ENCODE peak calls at places on chromosomes 2 and 18, in eight cellular contexts. One of them, this sample, is unnamed.

GRCh38 chr2:101476605-101477208 is 1.8 kb upstream of the RFX8 start:
- DNase-seq in CD4-positive, alpha-beta T cell: no peak
- DNase-seq in posterior cingulate gyrus: no peak
- DNase-seq in cerebellum: no peak
- DNase-seq in type B pancreatic cell: no peak
- DNase-seq in psoas muscle: no peak
- DNase-seq in NCI-H774: no peak
- DNase-seq in stimulated activated CD4-positive, alpha-beta T cell treated with anti-CD3 and anti-CD28 coated beads, Interleukin-2, amount 100 ng/mL, for 24 hours: no peak
- DNase-seq in this sample: no peak

GRCh38 chr2:73142937-73143336 is 30.2 kb upstream of the RAB11FIP5 start:
- DNase-seq in CD4-positive, alpha-beta T cell: no peak
- DNase-seq in posterior cingulate gyrus: no peak
- DNase-seq in cerebellum: no peak
- DNase-seq in type B pancreatic cell: no peak
- DNase-seq in psoas muscle: no peak
- DNase-seq in NCI-H774: no peak
- DNase-seq in stimulated activated CD4-positive, alpha-beta T cell treated with anti-CD3 and anti-CD28 coated beads, Interleukin-2, amount 100 ng/mL, for 24 hours: no peak
- DNase-seq in this sample: no peak

GRCh38 chr2:215705771-215706261 is 269.9 kb upstream of the FN1 start:
- DNase-seq in CD4-positive, alpha-beta T cell: no peak
- DNase-seq in posterior cingulate gyrus: no peak
- DNase-seq in cerebellum: no peak
- DNase-seq in type B pancreatic cell: no peak
- DNase-seq in psoas muscle: no peak
- DNase-seq in NCI-H774: no peak
- DNase-seq in stimulated activated CD4-positive, alpha-beta T cell treated with anti-CD3 and anti-CD28 coated beads, Interleukin-2, amount 100 ng/mL, for 24 hours: no peak
- DNase-seq in this sample: peak; percentile 39

GRCh38 chr18:54805571-54806334 is 22.5 kb upstream of the RAB27B start:
- DNase-seq in CD4-positive, alpha-beta T cell: no peak
- DNase-seq in posterior cingulate gyrus: no peak
- DNase-seq in cerebellum: no peak
- DNase-seq in type B pancreatic cell: no peak
- DNase-seq in psoas muscle: no peak
- DNase-seq in NCI-H774: no peak
- DNase-seq in stimulated activated CD4-positive, alpha-beta T cell treated with anti-CD3 and anti-CD28 coated beads, Interleukin-2, amount 100 ng/mL, for 24 hours: no peak
- DNase-seq in this sample: no peak

GRCh38 chr2:102366406-102367112 is 11.0 kb downstream of the IL18R1 start:
- DNase-seq in CD4-positive, alpha-beta T cell: no peak
- DNase-seq in posterior cingulate gyrus: no peak
- DNase-seq in cerebellum: no peak
- DNase-seq in type B pancreatic cell: no peak
- DNase-seq in psoas muscle: no peak
- DNase-seq in NCI-H774: no peak
- DNase-seq in stimulated activated CD4-positive, alpha-beta T cell treated with anti-CD3 and anti-CD28 coated beads, Interleukin-2, amount 100 ng/mL, for 24 hours: no peak
- DNase-seq in this sample: no peak

GRCh38 chr2:234814366-234814765 is 137.5 kb upstream of the SH3BP4 start:
- DNase-seq in CD4-positive, alpha-beta T cell: no peak
- DNase-seq in posterior cingulate gyrus: no peak
- DNase-seq in cerebellum: no peak
- DNase-seq in type B pancreatic cell: no peak
- DNase-seq in psoas muscle: no peak
- DNase-seq in NCI-H774: peak; percentile 53
- DNase-seq in stimulated activated CD4-positive, alpha-beta T cell treated with anti-CD3 and anti-CD28 coated beads, Interleukin-2, amount 100 ng/mL, for 24 hours: no peak
- DNase-seq in this sample: no peak

GRCh38 chr2:73938761-73939352 is 12.2 kb downstream of the DGUOK start:
- DNase-seq in CD4-positive, alpha-beta T cell: no peak
- DNase-seq in posterior cingulate gyrus: no peak
- DNase-seq in cerebellum: no peak
- DNase-seq in type B pancreatic cell: no peak
- DNase-seq in psoas muscle: no peak
- DNase-seq in NCI-H774: no peak
- DNase-seq in stimulated activated CD4-positive, alpha-beta T cell treated with anti-CD3 and anti-CD28 coated beads, Interleukin-2, amount 100 ng/mL, for 24 hours: no peak
- DNase-seq in this sample: no peak

GRCh38 chr2:196113061-196113974 is 44.7 kb upstream of the DNAH7 start:
- DNase-seq in CD4-positive, alpha-beta T cell: no peak
- DNase-seq in posterior cingulate gyrus: no peak
- DNase-seq in cerebellum: no peak
- DNase-seq in type B pancreatic cell: no peak
- DNase-seq in psoas muscle: no peak
- DNase-seq in NCI-H774: no peak
- DNase-seq in stimulated activated CD4-positive, alpha-beta T cell treated with anti-CD3 and anti-CD28 coated beads, Interleukin-2, amount 100 ng/mL, for 24 hours: no peak
- DNase-seq in this sample: no peak

GRCh38 chr2:239429473-239430350 is 28.9 kb upstream of the HDAC4 start:
- DNase-seq in CD4-positive, alpha-beta T cell: no peak
- DNase-seq in posterior cingulate gyrus: no peak
- DNase-seq in cerebellum: no peak
- DNase-seq in type B pancreatic cell: no peak
- DNase-seq in psoas muscle: no peak
- DNase-seq in NCI-H774: peak; percentile 55
- DNase-seq in stimulated activated CD4-positive, alpha-beta T cell treated with anti-CD3 and anti-CD28 coated beads, Interleukin-2, amount 100 ng/mL, for 24 hours: no peak
- DNase-seq in this sample: no peak

GRCh38 chr2:44479127-44479887 is 117.6 kb downstream of the CAMKMT start:
- DNase-seq in CD4-positive, alpha-beta T cell: peak; percentile 2
- DNase-seq in posterior cingulate gyrus: no peak
- DNase-seq in cerebellum: peak; percentile 71
- DNase-seq in type B pancreatic cell: no peak
- DNase-seq in psoas muscle: no peak
- DNase-seq in NCI-H774: peak; percentile 79
- DNase-seq in stimulated activated CD4-positive, alpha-beta T cell treated with anti-CD3 and anti-CD28 coated beads, Interleukin-2, amount 100 ng/mL, for 24 hours: peak; percentile 30
- DNase-seq in this sample: peak; percentile 76

GRCh38 chr2:37800176-37800835 is 124.8 kb upstream of the RMDN2 start:
- DNase-seq in CD4-positive, alpha-beta T cell: no peak
- DNase-seq in posterior cingulate gyrus: no peak
- DNase-seq in cerebellum: no peak
- DNase-seq in type B pancreatic cell: no peak
- DNase-seq in psoas muscle: no peak
- DNase-seq in NCI-H774: no peak
- DNase-seq in stimulated activated CD4-positive, alpha-beta T cell treated with anti-CD3 and anti-CD28 coated beads, Interleukin-2, amount 100 ng/mL, for 24 hours: no peak
- DNase-seq in this sample: no peak

GRCh38 chr18:9824862-9825479 is 60.8 kb upstream of the TXNDC2 start:
- DNase-seq in CD4-positive, alpha-beta T cell: no peak
- DNase-seq in posterior cingulate gyrus: no peak
- DNase-seq in cerebellum: no peak
- DNase-seq in type B pancreatic cell: no peak
- DNase-seq in psoas muscle: no peak
- DNase-seq in NCI-H774: no peak
- DNase-seq in stimulated activated CD4-positive, alpha-beta T cell treated with anti-CD3 and anti-CD28 coated beads, Interleukin-2, amount 100 ng/mL, for 24 hours: no peak
- DNase-seq in this sample: no peak

GRCh38 chr2:42371621-42372473 is 10.8 kb upstream of the COX7A2L start:
- DNase-seq in CD4-positive, alpha-beta T cell: no peak
- DNase-seq in posterior cingulate gyrus: no peak
- DNase-seq in cerebellum: no peak
- DNase-seq in type B pancreatic cell: no peak
- DNase-seq in psoas muscle: no peak
- DNase-seq in NCI-H774: no peak
- DNase-seq in stimulated activated CD4-positive, alpha-beta T cell treated with anti-CD3 and anti-CD28 coated beads, Interleukin-2, amount 100 ng/mL, for 24 hours: no peak
- DNase-seq in this sample: peak; percentile 53

GRCh38 chr2:166653185-166653813 is 159.2 kb upstream of the SCN7A start:
- DNase-seq in CD4-positive, alpha-beta T cell: no peak
- DNase-seq in posterior cingulate gyrus: no peak
- DNase-seq in cerebellum: no peak
- DNase-seq in type B pancreatic cell: no peak
- DNase-seq in psoas muscle: no peak
- DNase-seq in NCI-H774: peak; percentile 50
- DNase-seq in stimulated activated CD4-positive, alpha-beta T cell treated with anti-CD3 and anti-CD28 coated beads, Interleukin-2, amount 100 ng/mL, for 24 hours: no peak
- DNase-seq in this sample: no peak

GRCh38 chr2:86372641-86373502 is 35.4 kb upstream of the REEP1 start:
- DNase-seq in CD4-positive, alpha-beta T cell: no peak
- DNase-seq in posterior cingulate gyrus: no peak
- DNase-seq in cerebellum: peak; percentile 41
- DNase-seq in type B pancreatic cell: no peak
- DNase-seq in psoas muscle: no peak
- DNase-seq in NCI-H774: peak; percentile 17
- DNase-seq in stimulated activated CD4-positive, alpha-beta T cell treated with anti-CD3 and anti-CD28 coated beads, Interleukin-2, amount 100 ng/mL, for 24 hours: no peak
- DNase-seq in this sample: peak; percentile 31